ENCODE peak calls at places on chromosomes 1 and 21, in eight cellular contexts. One of them, this sample, is unnamed.

GRCh38 chr1:84299536-84300260 is 1.8 kb upstream of the SAMD13 start:
- DNase-seq in fibroblast of lung: peak; percentile 19
- DNase-seq in AG10803: no peak
- DNase-seq in astrocyte of the cerebellum: no peak
- DNase-seq in Caco-2: no peak
- DNase-seq in spleen: no peak
- DNase-seq in fibroblast of pulmonary artery: peak; percentile 35
- DNase-seq in fibroblast of the aortic adventitia: peak; percentile 37
- DNase-seq in this sample: no peak

GRCh38 chr1:59013276-59013927 is 229.6 kb upstream of the JUN start:
- DNase-seq in fibroblast of pulmonary artery: peak; percentile 69
- DNase-seq in fibroblast of lung: peak; percentile 38
- DNase-seq in astrocyte of the cerebellum: no peak
- DNase-seq in spleen: peak; percentile 82
- DNase-seq in Caco-2: no peak
- DNase-seq in fibroblast of the aortic adventitia: peak; percentile 71
- DNase-seq in AG10803: peak; percentile 76
- DNase-seq in this sample: peak; percentile 41

GRCh38 chr1:29689372-29690030 is 453.2 kb downstream of the PTPRU start:
- DNase-seq in fibroblast of lung: no peak
- DNase-seq in AG10803: no peak
- DNase-seq in astrocyte of the cerebellum: no peak
- DNase-seq in spleen: no peak
- DNase-seq in fibroblast of pulmonary artery: no peak
- DNase-seq in Caco-2: no peak
- DNase-seq in fibroblast of the aortic adventitia: no peak
- DNase-seq in this sample: no peak

GRCh38 chr1:7727816-7728477 is 43.1 kb upstream of the VAMP3 start:
- DNase-seq in Caco-2: no peak
- DNase-seq in fibroblast of pulmonary artery: no peak
- DNase-seq in AG10803: no peak
- DNase-seq in fibroblast of the aortic adventitia: no peak
- DNase-seq in fibroblast of lung: no peak
- DNase-seq in astrocyte of the cerebellum: no peak
- DNase-seq in spleen: no peak
- DNase-seq in this sample: no peak

GRCh38 chr1:38336308-38336707 is 289.7 kb upstream of the POU3F1 start:
- DNase-seq in astrocyte of the cerebellum: no peak
- DNase-seq in fibroblast of lung: no peak
- DNase-seq in fibroblast of the aortic adventitia: no peak
- DNase-seq in spleen: no peak
- DNase-seq in Caco-2: no peak
- DNase-seq in AG10803: no peak
- DNase-seq in fibroblast of pulmonary artery: no peak
- DNase-seq in this sample: no peak

GRCh38 chr1:98437540-98437939 is 224.0 kb upstream of the SNX7 start:
- DNase-seq in Caco-2: peak; percentile 61
- DNase-seq in AG10803: no peak
- DNase-seq in fibroblast of lung: no peak
- DNase-seq in spleen: no peak
- DNase-seq in fibroblast of pulmonary artery: no peak
- DNase-seq in fibroblast of the aortic adventitia: no peak
- DNase-seq in astrocyte of the cerebellum: no peak
- DNase-seq in this sample: no peak

GRCh38 chr1:214417545-214418210 is 133.7 kb downstream of the PTPN14 start:
- DNase-seq in fibroblast of the aortic adventitia: no peak
- DNase-seq in Caco-2: no peak
- DNase-seq in AG10803: peak; percentile 64
- DNase-seq in fibroblast of lung: no peak
- DNase-seq in spleen: no peak
- DNase-seq in fibroblast of pulmonary artery: no peak
- DNase-seq in astrocyte of the cerebellum: no peak
- DNase-seq in this sample: no peak

GRCh38 chr1:88883156-88883555 is 8.2 kb downstream of the GTF2B start:
- DNase-seq in spleen: no peak
- DNase-seq in astrocyte of the cerebellum: no peak
- DNase-seq in fibroblast of the aortic adventitia: no peak
- DNase-seq in fibroblast of lung: no peak
- DNase-seq in AG10803: no peak
- DNase-seq in fibroblast of pulmonary artery: no peak
- DNase-seq in Caco-2: no peak
- DNase-seq in this sample: peak; percentile 9

GRCh38 chr1:84086616-84087015 is 57.5 kb upstream of the PRKACB start:
- DNase-seq in fibroblast of lung: no peak
- DNase-seq in AG10803: no peak
- DNase-seq in spleen: peak; percentile 58
- DNase-seq in fibroblast of pulmonary artery: no peak
- DNase-seq in astrocyte of the cerebellum: no peak
- DNase-seq in Caco-2: no peak
- DNase-seq in fibroblast of the aortic adventitia: no peak
- DNase-seq in this sample: no peak

GRCh38 chr1:4483031-4483625 is 171.3 kb upstream of the AJAP1 start:
- DNase-seq in AG10803: no peak
- DNase-seq in spleen: no peak
- DNase-seq in Caco-2: no peak
- DNase-seq in astrocyte of the cerebellum: no peak
- DNase-seq in fibroblast of the aortic adventitia: no peak
- DNase-seq in fibroblast of lung: no peak
- DNase-seq in fibroblast of pulmonary artery: no peak
- DNase-seq in this sample: no peak

GRCh38 chr1:109208847-109209463 is 4.8 kb upstream of the SARS1 start:
- DNase-seq in spleen: no peak
- DNase-seq in AG10803: no peak
- DNase-seq in astrocyte of the cerebellum: no peak
- DNase-seq in fibroblast of lung: peak; percentile 46
- DNase-seq in Caco-2: no peak
- DNase-seq in fibroblast of pulmonary artery: no peak
- DNase-seq in fibroblast of the aortic adventitia: peak; percentile 65
- DNase-seq in this sample: peak; percentile 65

GRCh38 chr1:202807926-202808757 is at the start of gene KDM5B:
- DNase-seq in astrocyte of the cerebellum: peak; percentile 31
- DNase-seq in Caco-2: peak; percentile 79
- DNase-seq in fibroblast of pulmonary artery: peak; percentile 87
- DNase-seq in fibroblast of lung: peak; percentile 78
- DNase-seq in fibroblast of the aortic adventitia: peak; percentile 81
- DNase-seq in AG10803: peak; percentile 82
- DNase-seq in spleen: peak; percentile 92
- DNase-seq in this sample: peak; percentile 66

GRCh38 chr21:41932191-41932575 is 21.6 kb downstream of the C2CD2 start:
- DNase-seq in fibroblast of pulmonary artery: peak; percentile 82
- DNase-seq in spleen: peak; percentile 51
- DNase-seq in fibroblast of lung: peak; percentile 91
- DNase-seq in fibroblast of the aortic adventitia: peak; percentile 89
- DNase-seq in Caco-2: no peak
- DNase-seq in astrocyte of the cerebellum: peak; percentile 61
- DNase-seq in AG10803: peak; percentile 76
- DNase-seq in this sample: peak; percentile 93

GRCh38 chr1:24920155-24920925 is 9.7 kb downstream of the RUNX3 start:
- DNase-seq in Caco-2: no peak
- DNase-seq in fibroblast of pulmonary artery: peak; percentile 60
- DNase-seq in AG10803: peak; percentile 74
- DNase-seq in spleen: no peak
- DNase-seq in astrocyte of the cerebellum: no peak
- DNase-seq in fibroblast of lung: no peak
- DNase-seq in fibroblast of the aortic adventitia: peak; percentile 86
- DNase-seq in this sample: peak; percentile 83

DNA sequence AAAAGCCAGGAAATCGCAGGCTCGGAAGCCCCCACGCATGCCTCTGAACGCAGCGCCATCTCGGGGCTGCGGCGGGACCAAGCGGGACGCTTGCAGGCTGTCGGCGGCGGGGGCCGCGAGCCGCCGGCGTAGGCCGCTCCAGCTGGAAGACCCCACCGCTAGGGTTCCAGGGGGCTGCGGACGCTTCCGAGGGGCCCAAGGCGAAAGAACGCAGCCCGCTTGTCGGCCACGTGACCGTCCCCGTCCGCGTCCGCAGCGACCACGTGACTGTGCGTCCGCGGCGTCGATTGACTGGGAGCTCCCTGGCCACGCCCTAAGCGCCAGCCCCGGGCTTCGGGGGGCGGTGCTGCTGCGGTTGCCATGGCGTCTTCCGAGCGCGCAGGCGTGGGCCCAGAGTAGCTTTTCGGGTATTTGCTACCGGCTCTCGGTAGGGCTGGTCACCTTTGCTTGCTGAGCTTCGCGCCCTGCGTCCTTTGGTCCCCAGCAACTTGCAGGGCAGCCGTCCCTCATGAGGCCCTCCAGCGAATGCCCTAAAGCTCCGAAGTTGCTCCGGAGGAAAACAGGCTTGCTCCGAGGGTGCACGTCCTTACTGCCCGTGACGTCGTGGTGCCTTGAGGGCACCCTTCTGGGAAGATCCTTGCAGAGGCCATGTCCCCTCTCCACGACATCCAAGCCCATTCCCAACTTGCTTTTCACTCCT is 197.2 kb downstream of the DYRK1A start:
- DNase-seq in spleen: peak; percentile 99
- DNase-seq in fibroblast of lung: peak; percentile 93
- DNase-seq in Caco-2: peak; percentile 93
- DNase-seq in fibroblast of pulmonary artery: peak; percentile 95
- DNase-seq in AG10803: peak; percentile 90
- DNase-seq in fibroblast of the aortic adventitia: peak; percentile 88
- DNase-seq in astrocyte of the cerebellum: peak; percentile 79
- DNase-seq in this sample: peak; percentile 90
- TF ChIP-seq CTCF in spleen: peak; percentile 56
- TF ChIP-seq CTCF in fibroblast of lung: peak; percentile 35
- TF ChIP-seq CTCF in Caco-2: no peak
- TF ChIP-seq CTCF in fibroblast of pulmonary artery: peak; percentile 15
- TF ChIP-seq CTCF in AG10803: peak; percentile 34
- TF ChIP-seq CTCF in fibroblast of the aortic adventitia: peak; percentile 37
- TF ChIP-seq CTCF in astrocyte of the cerebellum: peak; percentile 47
- TF ChIP-seq CTCF in this sample: peak; percentile 16

GRCh38 chr1:192628406-192629057 is 7.4 kb upstream of the RGS13 start:
- DNase-seq in spleen: no peak
- DNase-seq in fibroblast of the aortic adventitia: no peak
- DNase-seq in fibroblast of pulmonary artery: no peak
- DNase-seq in astrocyte of the cerebellum: no peak
- DNase-seq in Caco-2: no peak
- DNase-seq in fibroblast of lung: no peak
- DNase-seq in AG10803: no peak
- DNase-seq in this sample: no peak

GRCh38 chr1:192631749-192632148 is 4.2 kb upstream of the RGS13 start:
- DNase-seq in fibroblast of lung: no peak
- DNase-seq in spleen: no peak
- DNase-seq in fibroblast of the aortic adventitia: no peak
- DNase-seq in Caco-2: no peak
- DNase-seq in fibroblast of pulmonary artery: no peak
- DNase-seq in astrocyte of the cerebellum: no peak
- DNase-seq in AG10803: no peak
- DNase-seq in this sample: no peak

GRCh38 chr1:192630521-192631287 is 5.2 kb upstream of the RGS13 start:
- DNase-seq in AG10803: no peak
- DNase-seq in fibroblast of the aortic adventitia: no peak
- DNase-seq in fibroblast of pulmonary artery: no peak
- DNase-seq in fibroblast of lung: no peak
- DNase-seq in astrocyte of the cerebellum: no peak
- DNase-seq in Caco-2: no peak
- DNase-seq in spleen: no peak
- DNase-seq in this sample: no peak

GRCh38 chr1:192627901-192628300 is 8.0 kb upstream of the RGS13 start:
- DNase-seq in AG10803: no peak
- DNase-seq in fibroblast of lung: no peak
- DNase-seq in fibroblast of pulmonary artery: no peak
- DNase-seq in spleen: no peak
- DNase-seq in fibroblast of the aortic adventitia: no peak
- DNase-seq in Caco-2: no peak
- DNase-seq in astrocyte of the cerebellum: no peak
- DNase-seq in this sample: no peak

GRCh38 chr1:192629602-192630001 is 6.3 kb upstream of the RGS13 start:
- DNase-seq in spleen: no peak
- DNase-seq in fibroblast of lung: no peak
- DNase-seq in fibroblast of the aortic adventitia: no peak
- DNase-seq in fibroblast of pulmonary artery: no peak
- DNase-seq in AG10803: no peak
- DNase-seq in astrocyte of the cerebellum: no peak
- DNase-seq in Caco-2: no peak
- DNase-seq in this sample: no peak
- H3K4me3 ChIP-seq in spleen: no peak overlapping the region
- H3K4me3 ChIP-seq in fibroblast of lung: no peak overlapping the region
- H3K4me3 ChIP-seq in fibroblast of the aortic adventitia: no peak overlapping the region
- H3K4me3 ChIP-seq in fibroblast of pulmonary artery: no peak overlapping the region
- H3K4me3 ChIP-seq in AG10803: no peak overlapping the region
- H3K4me3 ChIP-seq in astrocyte of the cerebellum: no peak overlapping the region
- H3K4me3 ChIP-seq in Caco-2: no peak overlapping the region
- H3K4me3 ChIP-seq in this sample: no peak overlapping the region

DNA sequence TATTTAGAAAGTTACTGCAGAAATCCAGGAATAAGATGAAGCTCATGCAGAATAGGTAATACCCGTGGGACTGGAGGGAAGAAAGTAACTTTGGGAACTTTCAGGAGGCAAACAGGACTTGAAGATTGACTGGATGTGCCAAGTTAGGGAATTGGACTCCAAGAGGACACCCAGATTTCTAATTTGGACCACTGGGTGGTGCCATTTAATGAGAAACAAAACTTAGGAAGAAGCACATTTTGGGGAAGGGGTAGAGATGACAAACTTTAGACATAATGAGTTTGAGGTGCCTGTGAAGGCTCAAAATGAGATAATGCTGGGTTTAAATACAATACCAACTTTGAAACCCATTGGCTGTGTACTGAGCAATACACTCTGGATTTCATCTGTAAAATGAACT is 3.3 kb upstream of the B4GALT3 start:
- DNase-seq in Caco-2: peak; percentile 34
- DNase-seq in AG10803: no peak
- DNase-seq in spleen: no peak
- DNase-seq in fibroblast of pulmonary artery: peak; percentile 50
- DNase-seq in astrocyte of the cerebellum: no peak
- DNase-seq in fibroblast of the aortic adventitia: peak; percentile 27
- DNase-seq in fibroblast of lung: no peak
- DNase-seq in this sample: peak; percentile 72
- TF ChIP-seq CTCF in Caco-2: peak; percentile 25
- TF ChIP-seq CTCF in AG10803: peak; percentile 54
- TF ChIP-seq CTCF in spleen: no peak
- TF ChIP-seq CTCF in fibroblast of pulmonary artery: peak; percentile 47
- TF ChIP-seq CTCF in astrocyte of the cerebellum: peak; percentile 28
- TF ChIP-seq CTCF in fibroblast of the aortic adventitia: peak; percentile 36
- TF ChIP-seq CTCF in fibroblast of lung: peak; percentile 38
- TF ChIP-seq CTCF in this sample: peak; percentile 49

DNA sequence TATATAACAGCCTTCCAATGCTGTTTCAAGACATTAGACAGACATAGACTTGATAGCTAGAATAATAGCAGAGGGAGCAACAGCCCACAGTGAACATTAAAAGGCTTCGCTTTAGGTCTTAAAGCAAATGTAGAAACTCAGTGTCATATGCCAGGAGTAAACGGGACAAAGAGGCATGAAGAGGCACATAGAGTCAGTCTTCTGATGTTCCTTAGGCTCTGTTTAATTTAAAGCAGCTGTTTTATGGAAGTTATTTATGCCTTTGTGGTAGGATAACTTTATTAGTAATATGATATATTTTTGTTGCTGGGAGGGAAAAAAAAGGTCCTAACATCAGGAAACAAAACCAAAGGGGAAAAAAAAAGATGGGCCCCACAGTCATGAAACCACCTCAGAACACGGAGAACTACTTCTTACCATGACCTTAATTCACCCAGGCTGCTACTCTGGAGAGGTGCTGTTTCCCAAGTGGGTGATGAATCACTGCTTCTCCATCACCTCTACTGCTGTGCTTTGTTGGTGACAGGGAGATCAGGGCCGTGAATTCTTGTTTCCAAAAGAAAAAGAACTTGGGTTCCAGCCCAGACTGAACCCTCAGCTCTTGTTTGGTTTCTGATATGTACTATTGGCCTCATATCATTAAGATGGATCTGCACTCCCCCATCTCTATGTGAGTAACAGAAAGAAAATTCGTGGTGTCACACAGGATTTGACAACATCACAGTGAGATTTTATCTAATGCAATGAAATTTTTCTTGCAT is 616.9 kb downstream of the KIF26B start:
- DNase-seq in spleen: no peak
- DNase-seq in fibroblast of pulmonary artery: peak; percentile 88
- DNase-seq in Caco-2: no peak
- DNase-seq in fibroblast of lung: peak; percentile 99
- DNase-seq in AG10803: peak; percentile 97
- DNase-seq in fibroblast of the aortic adventitia: peak; percentile 98
- DNase-seq in astrocyte of the cerebellum: peak; percentile 91
- DNase-seq in this sample: peak; percentile 99
- H3K4me3 ChIP-seq in spleen: no peak overlapping the region
- H3K4me3 ChIP-seq in fibroblast of pulmonary artery: no peak overlapping the region
- H3K4me3 ChIP-seq in Caco-2: no peak overlapping the region
- H3K4me3 ChIP-seq in fibroblast of lung: no peak overlapping the region
- H3K4me3 ChIP-seq in AG10803: no peak overlapping the region
- H3K4me3 ChIP-seq in fibroblast of the aortic adventitia: no peak overlapping the region
- H3K4me3 ChIP-seq in astrocyte of the cerebellum: no peak overlapping the region
- H3K4me3 ChIP-seq in this sample: no peak overlapping the region

This sample was measured in fibroblast of mammary gland.